ENCODE peak calls at places on chromosome 13, in four cellular contexts. Y is breast epithelium, C is neural progenitor cell, T is DND-41. Z is an unnamed sample.
A peak's percentile ranks its signal among the peaks of the same experiment; 100 is the strongest.

GRCh38 chr13:90445179-90445578 is 902.3 kb upstream of the MIR17HG start:
- DNase-seq in C (peak; percentile 25), T (no peak), Y (no peak), Z (no peak)

GRCh38 chr13:50732712-50733111 is 110.8 kb downstream of the DLEU7 start:
- DNase-seq in T (no peak), Y (no peak), C (no peak), Z (no peak)

GRCh38 chr13:91017031-91017668 is 330.3 kb upstream of the MIR17HG start:
- DNase-seq in T (peak; percentile 48), Y (no peak), C (peak; percentile 66), Z (no peak)

GRCh38 chr13:40595693-40596092 is 70.7 kb downstream of the FOXO1 start:
- DNase-seq in T (no peak), Y (no peak), C (no peak), Z (no peak)

GRCh38 chr13:41017153-41017552 is 2.0 kb downstream of the ELF1 start:
- DNase-seq in Y (no peak), C (no peak), T (peak; percentile 57), Z (no peak)

GRCh38 chr13:51534075-51534817 is 50.0 kb upstream of the WDFY2 start:
- DNase-seq in T (peak; percentile 30), Y (no peak), C (no peak), Z (peak; percentile 16)

GRCh38 chr13:73900591-73900990 is 233.6 kb downstream of the KLF12 start:
- DNase-seq in T (no peak), Y (no peak), C (no peak), Z (no peak)

GRCh38 chr13:35489050-35489449 is 12.6 kb upstream of the MAB21L1 start:
- DNase-seq in Y (no peak), C (no peak), T (no peak), Z (no peak)

GRCh38 chr13:44396963-44397580 is 23.4 kb downstream of the SERP2 start:
- DNase-seq in T (no peak), Y (no peak), C (peak; percentile 88), Z (no peak)

GRCh38 chr13:57878291-57878690 is 246.7 kb downstream of the PCDH17 start:
- DNase-seq in T (no peak), Y (no peak), C (no peak), Z (no peak)

GRCh38 chr13:49097374-49097773 is 121.7 kb downstream of the FNDC3A start:
- DNase-seq in C (no peak), T (no peak), Y (no peak), Z (no peak)

GRCh38 chr13:99075268-99076191 is 97.7 kb upstream of the DOCK9 start:
- DNase-seq in Y (no peak), C (no peak), T (peak; percentile 63), Z (no peak)

DNA sequence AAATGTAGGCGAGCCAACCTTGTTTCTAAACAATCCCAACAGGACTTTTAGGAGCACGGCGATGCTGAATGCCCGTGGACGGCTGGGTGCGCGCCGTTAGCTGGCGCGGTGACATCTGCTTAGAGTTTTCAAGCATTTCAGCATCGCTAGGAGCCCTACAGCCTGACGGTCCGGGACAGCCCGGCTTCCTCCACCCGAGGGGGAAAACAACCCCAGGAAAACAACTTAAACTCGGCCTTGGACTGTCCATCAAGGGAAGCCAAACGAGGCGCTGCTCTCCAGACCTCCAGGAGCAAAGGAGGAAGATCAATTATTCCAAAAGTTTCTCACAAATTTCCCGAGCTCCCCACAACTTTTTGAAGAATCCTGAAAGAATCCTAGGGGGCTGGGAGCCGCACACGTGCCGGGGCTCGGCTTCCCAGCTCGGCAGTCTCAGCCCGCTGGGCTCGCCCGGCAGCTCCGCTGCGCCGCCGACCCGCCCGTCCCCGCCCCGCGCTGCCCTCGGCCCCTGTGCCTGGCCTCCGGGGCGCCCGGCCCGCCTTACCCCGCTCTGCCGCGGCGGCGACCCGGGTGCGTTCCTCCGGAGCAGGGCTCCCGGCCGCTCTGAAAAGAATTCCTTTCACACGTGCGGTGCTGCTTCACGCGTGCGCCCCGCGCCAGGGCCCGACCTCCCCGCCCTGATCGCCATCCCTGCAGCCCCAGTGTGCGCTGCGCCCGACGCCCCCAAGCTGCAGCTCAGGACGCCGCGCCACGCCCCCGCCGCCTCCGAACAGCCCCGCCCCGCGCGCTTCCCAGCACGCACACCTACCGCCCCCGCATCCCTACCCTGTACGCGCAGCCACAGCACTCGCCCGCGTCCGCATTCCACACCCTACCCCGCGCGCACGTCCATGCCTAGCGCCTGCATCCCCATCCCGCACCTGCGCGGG is at the start of gene GJA3:
- DNase-seq in T (peak; percentile 36), C (peak; percentile 84), Y (no peak), Z (peak; percentile 77)
- TF ChIP-seq CTCF in T (no peak), C (no peak), Y (no peak), Z (no peak)

DNA sequence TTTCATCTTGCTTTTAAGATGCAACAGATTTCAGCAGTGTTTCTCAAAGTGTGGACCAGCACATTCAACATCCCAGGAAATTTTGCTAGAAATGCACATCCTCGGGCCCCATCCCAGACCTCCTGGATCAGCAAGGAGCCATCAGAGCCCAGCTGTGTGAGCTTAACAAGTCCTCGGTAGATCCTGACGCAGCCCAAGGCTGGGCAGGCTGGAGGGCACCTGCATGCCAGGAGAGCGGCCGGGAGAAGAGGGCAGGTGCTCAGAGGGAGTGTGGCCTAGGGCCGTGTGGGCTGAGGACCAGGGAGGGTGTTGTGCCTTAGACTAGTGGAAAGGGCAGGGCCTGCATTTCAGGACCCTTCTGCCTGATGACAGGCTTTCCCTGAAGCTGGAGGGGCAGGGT is 2.2 kb upstream of the MCF2L start:
- DNase-seq in Y (peak; percentile 33), T (no peak), C (no peak), Z (no peak)
- H3K27me3 ChIP-seq in Y (no peaks in the 10 kb centered on the region), T (no peaks in the 10 kb centered on the region), C (peaks cover 39% of the 10 kb centered on the region), Z (no peaks in the 10 kb centered on the region)

DNA sequence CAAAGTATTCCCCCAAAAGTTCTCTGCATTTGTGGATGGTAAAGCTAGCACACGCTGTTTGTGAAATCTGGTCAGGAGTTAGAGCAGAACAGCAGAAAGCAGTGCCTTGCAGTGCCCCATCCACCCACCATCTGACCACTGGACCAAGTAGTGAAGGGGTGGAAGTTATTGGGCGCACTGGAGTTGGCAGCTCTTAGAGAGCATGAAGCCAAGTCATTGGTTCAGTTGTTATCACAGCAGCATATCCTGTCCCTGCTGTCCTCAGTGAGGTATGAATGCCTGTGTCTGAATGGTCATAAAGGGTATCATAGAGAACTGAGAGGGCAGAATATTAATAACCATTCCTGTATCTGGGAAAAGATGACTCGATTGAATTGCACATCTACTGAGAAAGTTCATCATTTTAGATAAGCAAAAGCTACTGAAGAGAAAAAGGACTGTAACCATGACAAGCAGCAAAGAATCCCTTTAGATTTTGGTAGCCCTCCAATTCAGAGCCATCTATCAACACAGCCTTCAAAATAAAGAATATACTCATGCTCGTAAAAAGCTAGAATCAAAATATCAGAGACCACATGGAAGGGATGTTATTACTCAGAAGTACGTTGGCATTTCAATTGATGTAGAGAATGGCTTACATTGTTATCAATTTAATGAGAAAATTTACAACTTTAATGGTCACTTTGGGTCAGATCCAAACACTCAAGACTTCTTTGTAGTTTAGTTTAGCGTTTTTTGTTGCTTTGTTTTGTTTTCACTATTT is 919.0 kb downstream of the EFNB2 start:
- DNase-seq in Y (no peak), T (no peak), C (no peak), Z (no peak)
- H3K9me3 ChIP-seq in Y (no peaks in the 10 kb centered on the region), T (no peaks in the 10 kb centered on the region), C (no peaks in the 10 kb centered on the region), Z (no peaks in the 10 kb centered on the region)

DNA sequence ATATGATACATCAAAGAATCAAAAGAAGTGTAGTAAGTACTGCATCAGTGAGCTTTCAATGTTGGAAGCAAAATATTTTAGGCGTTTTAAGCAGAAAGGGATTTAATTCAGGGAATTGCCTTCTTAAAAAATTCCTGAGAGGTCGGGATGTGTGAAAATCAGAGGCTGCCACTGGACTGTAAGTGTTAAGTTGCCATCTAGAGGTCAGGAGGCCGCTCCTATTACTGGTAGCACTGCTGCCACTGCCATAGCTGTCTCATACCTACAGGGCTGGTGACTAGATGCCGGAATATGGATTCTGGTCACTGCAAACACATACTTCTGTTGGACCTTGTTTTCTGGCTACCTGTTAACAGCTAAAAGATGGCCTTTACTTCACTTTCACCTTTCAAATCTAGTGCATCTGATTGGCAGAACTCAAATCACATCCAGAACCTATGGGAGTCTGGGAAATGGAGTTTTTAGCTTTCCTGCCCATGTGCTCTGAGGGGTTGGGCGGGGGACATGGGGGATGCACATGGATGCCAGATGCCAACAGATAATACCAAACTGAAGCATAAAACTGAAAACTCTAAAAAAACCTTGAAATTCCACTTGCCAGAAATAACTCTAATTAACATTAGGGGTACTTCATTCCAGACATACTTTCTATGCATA is 29.8 kb downstream of the DGKH start:
- DNase-seq in C (peak; percentile 23), T (no peak), Y (no peak), Z (no peak)
- TF ChIP-seq CTCF in C (peak; percentile 14), T (no peak), Y (no peak), Z (no peak)

GRCh38 chr13:85725433-85725832 is 73.8 kb downstream of the SLITRK6 start:
- DNase-seq in Y (no peak), T (no peak), C (no peak), Z (no peak)

GRCh38 chr13:85724554-85725432 is 74.4 kb downstream of the SLITRK6 start:
- DNase-seq in C (no peak), Y (no peak), T (no peak), Z (no peak)

GRCh38 chr13:85728831-85729230 is 70.4 kb downstream of the SLITRK6 start:
- DNase-seq in T (no peak), Y (no peak), C (no peak), Z (no peak)

DNA sequence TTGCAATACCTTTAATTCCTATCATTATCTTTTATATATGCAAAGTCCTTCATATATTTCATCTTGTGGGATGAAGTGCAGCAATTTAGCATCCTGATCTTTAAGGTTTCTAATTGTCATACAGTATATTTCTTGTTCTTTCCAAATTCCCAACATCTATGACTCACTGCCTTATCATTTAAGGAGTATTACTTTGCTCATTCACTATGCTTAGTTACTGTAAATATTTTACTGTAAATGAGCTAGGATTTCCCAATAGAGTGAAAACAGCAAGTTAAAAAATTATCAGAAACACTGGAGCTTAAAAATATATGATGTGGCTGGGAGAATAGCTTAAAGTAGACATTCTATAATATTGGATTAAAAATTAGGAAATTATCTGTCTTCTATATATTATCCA is 69.9 kb downstream of the SLITRK6 start:
- DNase-seq in C (no peak), Y (no peak), T (no peak), Z (no peak)
- H3K27me3 ChIP-seq in C (no peaks in the 10 kb centered on the region), Y (no peaks in the 10 kb centered on the region), T (no peaks in the 10 kb centered on the region), Z (no peaks in the 10 kb centered on the region)

GRCh38 chr13:22940736-22941135 is 240.0 kb upstream of the SGCG start:
- DNase-seq in T (no peak), Y (no peak), C (no peak), Z (no peak)

GRCh38 chr13:22939157-22939556 is 241.6 kb upstream of the SGCG start:
- DNase-seq in T (no peak), Y (no peak), C (no peak), Z (no peak)

GRCh38 chr13:22938576-22938975 is 242.2 kb upstream of the SGCG start:
- DNase-seq in C (no peak), T (no peak), Y (no peak), Z (no peak)

GRCh38 chr13:22937241-22937640 is 243.5 kb upstream of the SGCG start:
- DNase-seq in T (no peak), C (no peak), Y (no peak), Z (no peak)

DNA sequence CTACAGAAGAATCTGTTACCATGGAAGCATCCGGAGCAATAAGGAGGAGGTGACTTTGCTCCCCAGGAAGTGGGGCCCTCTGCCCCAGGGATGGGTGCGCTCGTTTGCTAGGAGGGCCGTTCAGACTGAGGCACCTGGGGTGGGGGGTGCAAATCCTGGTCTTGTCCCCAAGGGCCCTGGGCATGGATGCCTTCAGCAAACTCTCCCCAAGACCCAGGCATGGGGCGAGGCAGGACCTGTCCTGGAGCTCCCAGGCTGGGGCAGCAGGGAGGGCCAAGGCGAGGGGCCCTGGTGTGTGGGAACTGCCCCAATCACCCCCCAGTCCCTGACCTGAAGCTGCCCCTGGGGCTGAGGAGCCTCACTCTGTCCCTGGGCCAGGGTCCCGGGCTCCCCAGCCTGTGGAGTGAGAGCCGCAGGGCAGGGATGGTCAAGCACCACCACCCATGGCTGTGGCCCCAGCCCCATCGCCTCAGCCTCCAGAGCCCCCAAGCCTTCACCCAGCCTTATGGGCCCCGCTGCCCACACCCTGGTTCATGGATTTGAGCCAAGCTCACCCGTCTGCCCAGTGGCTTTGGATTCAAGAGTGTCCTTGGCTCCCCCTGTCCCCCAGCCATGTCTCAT is 240.6 kb upstream of the SGCG start:
- DNase-seq in T (no peak), C (no peak), Y (no peak), Z (no peak)
- H3K9me3 ChIP-seq in T (no peaks in the 10 kb centered on the region), C (no peaks in the 10 kb centered on the region), Y (no peaks in the 10 kb centered on the region), Z (no peaks in the 10 kb centered on the region)